ENCODE peak calls at places on chromosome 12, in four cellular contexts. One of them, this sample, is unnamed.

GRCh38 chr12:92224685-92225331 is 79.2 kb upstream of the BTG1 start:
- DNase-seq in Panc1: no peak
- DNase-seq in K562: peak
- DNase-seq in HepG2: no peak
- DNase-seq in this sample: no peak

GRCh38 chr12:89288959-89289358 is 63.3 kb downstream of the DUSP6 start:
- DNase-seq in Panc1: no peak
- DNase-seq in K562: no peak
- DNase-seq in HepG2: no peak
- DNase-seq in this sample: no peak

GRCh38 chr12:92943482-92944250 is 14.6 kb upstream of the EEA1 start:
- DNase-seq in Panc1: no peak
- DNase-seq in K562: peak
- DNase-seq in HepG2: peak
- DNase-seq in this sample: no peak

GRCh38 chr12:55652352-55652751 is 15.7 kb downstream of the OR10P1 start:
- DNase-seq in Panc1: no peak
- DNase-seq in K562: no peak
- DNase-seq in HepG2: no peak
- DNase-seq in this sample: no peak

GRCh38 chr12:123043536-123044001 is 63.1 kb downstream of the ARL6IP4 start:
- DNase-seq in Panc1: peak
- DNase-seq in K562: peak
- DNase-seq in HepG2: peak
- DNase-seq in this sample: peak

GRCh38 chr12:92292016-92292415 is 146.4 kb upstream of the BTG1 start:
- DNase-seq in Panc1: no peak
- DNase-seq in K562: no peak
- DNase-seq in HepG2: no peak
- DNase-seq in this sample: no peak

GRCh38 chr12:10243803-10244520 is 31.3 kb downstream of the GABARAPL1 start:
- DNase-seq in Panc1: no peak
- DNase-seq in K562: peak
- DNase-seq in HepG2: no peak
- DNase-seq in this sample: no peak

GRCh38 chr12:70469221-70469820 is 103.2 kb downstream of the KCNMB4 start:
- DNase-seq in Panc1: no peak
- DNase-seq in K562: no peak
- DNase-seq in HepG2: no peak
- DNase-seq in this sample: no peak

GRCh38 chr12:105798249-105798835 is 340.4 kb downstream of the NUAK1 start:
- DNase-seq in Panc1: no peak
- DNase-seq in K562: no peak
- DNase-seq in HepG2: no peak
- DNase-seq in this sample: no peak

GRCh38 chr12:69897744-69898143 is 72.7 kb downstream of the MYRFL start:
- DNase-seq in Panc1: no peak
- DNase-seq in K562: no peak
- DNase-seq in HepG2: no peak
- DNase-seq in this sample: no peak

GRCh38 chr12:105423921-105424320 is 93.4 kb downstream of the C12orf75 start:
- DNase-seq in Panc1: no peak
- DNase-seq in K562: peak
- DNase-seq in HepG2: no peak
- DNase-seq in this sample: no peak

GRCh38 chr12:57715786-57716185 is 21.9 kb downstream of the OS9 start:
- DNase-seq in Panc1: no peak
- DNase-seq in K562: no peak
- DNase-seq in HepG2: no peak
- DNase-seq in this sample: no peak

GRCh38 chr12:72272731-72273498 is 745 bp downstream of the TRHDE start:
- DNase-seq in Panc1: no peak
- DNase-seq in K562: no peak
- DNase-seq in HepG2: no peak
- DNase-seq in this sample: no peak

GRCh38 chr12:124754949-124755800 is 108.5 kb downstream of the SCARB1 start:
- DNase-seq in Panc1: no peak
- DNase-seq in K562: no peak
- DNase-seq in HepG2: no peak
- DNase-seq in this sample: no peak

GRCh38 chr12:124928095-124928911 is 13.9 kb upstream of the UBC start:
- DNase-seq in Panc1: no peak
- DNase-seq in K562: no peak
- DNase-seq in HepG2: no peak
- DNase-seq in this sample: peak

GRCh38 chr12:42673535-42673934 is 84.0 kb upstream of the PRICKLE1 start:
- DNase-seq in Panc1: no peak
- DNase-seq in K562: no peak
- DNase-seq in HepG2: no peak
- DNase-seq in this sample: no peak

GRCh38 chr12:93098077-93098476 is 169.0 kb upstream of the EEA1 start:
- DNase-seq in Panc1: peak
- DNase-seq in K562: peak
- DNase-seq in HepG2: no peak
- DNase-seq in this sample: peak

GRCh38 chr12:25119020-25119419 is 75.9 kb downstream of the DNAI7 start:
- DNase-seq in Panc1: no peak
- DNase-seq in K562: no peak
- DNase-seq in HepG2: no peak
- DNase-seq in this sample: no peak

GRCh38 chr12:73984552-73984951 is 553.1 kb upstream of the ATXN7L3B start:
- DNase-seq in Panc1: no peak
- DNase-seq in K562: no peak
- DNase-seq in HepG2: no peak
- DNase-seq in this sample: no peak

GRCh38 chr12:58419182-58419760 is 477.9 kb downstream of the ATP23 start:
- DNase-seq in Panc1: no peak
- DNase-seq in K562: no peak
- DNase-seq in HepG2: no peak
- DNase-seq in this sample: no peak

GRCh38 chr12:90126125-90126524 is 417.5 kb upstream of the ATP2B1 start:
- DNase-seq in Panc1: no peak
- DNase-seq in K562: no peak
- DNase-seq in HepG2: no peak
- DNase-seq in this sample: no peak

GRCh38 chr12:122837306-122838265 is 2.3 kb downstream of the HIP1R start:
- DNase-seq in Panc1: no peak
- DNase-seq in K562: peak
- DNase-seq in HepG2: peak
- DNase-seq in this sample: no peak

GRCh38 chr12:116339800-116340371 is 62.4 kb upstream of the MED13L start:
- DNase-seq in Panc1: no peak
- DNase-seq in K562: peak
- DNase-seq in HepG2: no peak
- DNase-seq in this sample: no peak

DNA sequence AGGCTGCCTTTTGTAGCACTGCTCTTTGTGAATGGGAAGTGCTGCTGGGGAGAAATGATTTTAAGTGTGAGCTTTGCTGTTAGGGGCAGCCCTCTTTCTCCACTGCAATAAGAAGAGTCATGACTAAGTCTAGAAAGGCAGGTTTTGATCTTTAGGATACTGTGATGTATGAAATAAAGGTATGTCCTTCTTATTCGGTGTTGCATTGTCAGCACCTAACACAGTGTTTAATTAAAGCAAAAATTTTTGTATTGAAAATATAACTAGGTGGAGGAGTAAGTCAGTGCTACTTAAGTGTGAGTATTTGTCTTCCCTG is 81.5 kb downstream of the ETV6 start:
- DNase-seq in Panc1: no peak
- DNase-seq in K562: no peak
- DNase-seq in HepG2: no peak
- DNase-seq in this sample: no peak
- TF ChIP-seq TCF7L2 in Panc1: no peak
- TF ChIP-seq TCF7L2 in K562: no peak
- TF ChIP-seq TCF7L2 in HepG2: no peak
- TF ChIP-seq TCF7L2 in this sample: no peak

DNA sequence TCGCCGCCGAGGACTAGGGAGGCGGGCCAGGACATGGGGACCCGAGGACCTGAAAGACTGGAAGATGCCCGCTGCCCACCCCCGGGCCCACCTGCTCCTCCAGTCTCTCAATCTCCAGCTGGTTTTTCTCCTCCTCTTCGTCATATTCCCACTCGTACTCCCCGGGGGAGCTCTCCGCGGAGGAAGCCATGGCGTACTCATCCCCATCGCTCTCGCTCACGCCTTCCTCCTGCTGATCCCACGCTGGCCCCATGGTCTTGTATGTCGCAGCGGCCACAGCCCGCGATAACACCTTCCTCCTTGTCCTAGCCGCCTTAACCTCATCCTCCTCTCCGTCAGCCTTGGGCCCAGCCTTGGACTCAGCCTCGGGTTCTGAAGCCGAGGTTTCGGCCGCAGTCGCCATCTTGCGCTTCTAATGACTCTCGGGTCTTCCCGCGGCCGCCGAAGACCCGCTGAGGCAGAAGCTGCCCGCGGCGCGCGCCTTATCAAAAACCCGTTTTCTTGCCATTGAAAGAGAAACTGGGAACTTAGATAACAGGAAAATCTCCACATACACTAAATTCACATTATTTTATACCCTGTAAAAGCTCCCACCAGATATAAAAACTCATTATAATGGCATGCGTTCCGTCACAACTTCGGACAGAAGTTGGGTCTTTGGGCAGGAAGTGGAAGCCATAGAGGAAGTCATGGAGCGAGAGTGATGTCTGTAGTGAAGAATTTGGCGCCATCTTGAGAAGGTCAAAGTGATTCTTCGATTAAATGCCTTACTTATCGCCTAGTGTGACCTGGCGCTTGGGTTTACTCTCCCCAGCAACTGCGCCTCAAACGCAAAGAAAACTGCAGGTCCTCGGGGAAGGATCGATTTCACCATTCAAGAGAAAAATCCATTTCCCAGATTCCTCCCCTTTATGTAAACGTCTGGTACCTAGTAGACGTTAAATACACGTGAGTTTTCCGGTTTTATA is at the start of gene SART3:
- DNase-seq in Panc1: peak
- DNase-seq in K562: peak
- DNase-seq in HepG2: peak
- DNase-seq in this sample: peak
- TF ChIP-seq TCF7L2 in Panc1: no peak
- TF ChIP-seq TCF7L2 in K562: no peak
- TF ChIP-seq TCF7L2 in HepG2: no peak
- TF ChIP-seq TCF7L2 in this sample: no peak

DNA sequence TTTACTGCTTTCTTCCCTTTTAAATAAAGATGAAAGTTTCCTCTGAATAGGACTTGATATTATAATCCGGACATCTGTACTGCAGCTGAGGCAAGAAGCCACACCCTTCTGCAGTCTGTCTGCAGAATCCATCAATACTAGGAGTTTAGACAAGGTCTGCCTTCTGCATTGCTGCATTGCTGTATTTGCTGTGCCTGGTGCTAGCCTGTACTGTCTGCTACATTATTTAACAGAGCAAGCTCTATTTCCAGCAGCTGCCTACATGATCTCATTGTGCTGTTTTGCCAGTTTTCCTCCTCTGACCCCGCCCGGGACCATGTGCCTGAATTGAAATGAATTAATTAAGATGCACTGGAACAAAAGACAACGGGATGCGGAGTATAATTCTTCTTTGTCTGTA is 1.7 kb downstream of the TUBA1A start:
- DNase-seq in Panc1: no peak
- DNase-seq in K562: no peak
- DNase-seq in HepG2: no peak
- DNase-seq in this sample: no peak
- TF ChIP-seq TCF7L2 in Panc1: no peak
- TF ChIP-seq TCF7L2 in K562: no peak
- TF ChIP-seq TCF7L2 in HepG2: no peak
- TF ChIP-seq TCF7L2 in this sample: no peak

GRCh38 chr12:64674367-64674922 is 64.2 kb downstream of the RASSF3 start:
- DNase-seq in Panc1: no peak
- DNase-seq in K562: no peak
- DNase-seq in HepG2: no peak
- DNase-seq in this sample: no peak
- TF ChIP-seq TCF7L2 in Panc1: no peak
- TF ChIP-seq TCF7L2 in K562: no peak
- TF ChIP-seq TCF7L2 in HepG2: no peak
- TF ChIP-seq TCF7L2 in this sample: no peak

GRCh38 chr12:15152864-15153263 is 68.4 kb downstream of the RERG start:
- DNase-seq in Panc1: no peak
- DNase-seq in K562: no peak
- DNase-seq in HepG2: no peak
- DNase-seq in this sample: no peak
- TF ChIP-seq TCF7L2 in Panc1: no peak
- TF ChIP-seq TCF7L2 in K562: no peak
- TF ChIP-seq TCF7L2 in HepG2: no peak
- TF ChIP-seq TCF7L2 in this sample: no peak

GRCh38 chr12:101696477-101697196 is 803 bp upstream of the CHPT1 start:
- DNase-seq in Panc1: no peak
- DNase-seq in K562: peak
- DNase-seq in HepG2: peak
- DNase-seq in this sample: no peak
- TF ChIP-seq TCF7L2 in Panc1: no peak
- TF ChIP-seq TCF7L2 in K562: no peak
- TF ChIP-seq TCF7L2 in HepG2: no peak
- TF ChIP-seq TCF7L2 in this sample: no peak

DNA sequence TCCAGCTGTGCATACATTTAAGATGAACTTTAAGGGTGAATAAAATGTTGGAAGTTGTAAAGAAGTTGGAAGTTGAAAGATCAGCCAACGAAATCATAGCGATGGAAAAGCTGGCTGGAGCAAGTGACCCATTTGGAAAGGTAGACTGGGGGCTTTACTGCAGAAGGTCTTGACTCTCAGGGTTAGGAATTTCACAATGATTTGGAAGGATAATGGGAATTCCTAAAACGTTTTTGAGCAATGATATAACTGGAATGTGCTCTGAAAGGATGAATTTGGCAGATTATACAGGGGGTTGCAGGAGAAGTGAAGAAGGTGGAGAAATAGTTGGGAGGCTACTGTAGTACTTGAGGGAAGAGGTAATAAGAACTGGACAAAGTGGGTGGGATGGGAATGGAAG is 27.4 kb downstream of the EMP1 start:
- DNase-seq in Panc1: no peak
- DNase-seq in K562: no peak
- DNase-seq in HepG2: no peak
- DNase-seq in this sample: no peak
- TF ChIP-seq TCF7L2 in Panc1: no peak
- TF ChIP-seq TCF7L2 in K562: no peak
- TF ChIP-seq TCF7L2 in HepG2: no peak
- TF ChIP-seq TCF7L2 in this sample: no peak

GRCh38 chr12:1993341-1993740 is 10.9 kb downstream of the DCP1B start:
- DNase-seq in Panc1: peak
- DNase-seq in K562: no peak
- DNase-seq in HepG2: peak
- DNase-seq in this sample: peak

GRCh38 chr12:1994429-1995143 is 9.7 kb downstream of the DCP1B start:
- DNase-seq in Panc1: no peak
- DNase-seq in K562: no peak
- DNase-seq in HepG2: no peak
- DNase-seq in this sample: no peak

GRCh38 chr12:1995205-1995896 is 8.9 kb downstream of the DCP1B start:
- DNase-seq in Panc1: no peak
- DNase-seq in K562: no peak
- DNase-seq in HepG2: no peak
- DNase-seq in this sample: no peak

GRCh38 chr12:1992732-1993131 is 11.5 kb downstream of the DCP1B start:
- DNase-seq in Panc1: no peak
- DNase-seq in K562: no peak
- DNase-seq in HepG2: no peak
- DNase-seq in this sample: no peak

GRCh38 chr12:1993871-1994371 is 10.3 kb downstream of the DCP1B start:
- DNase-seq in Panc1: peak
- DNase-seq in K562: no peak
- DNase-seq in HepG2: peak
- DNase-seq in this sample: no peak
- TF ChIP-seq TCF7L2 in Panc1: no peak
- TF ChIP-seq TCF7L2 in K562: no peak
- TF ChIP-seq TCF7L2 in HepG2: no peak
- TF ChIP-seq TCF7L2 in this sample: no peak

GRCh38 chr12:109719123-109720022 is 5.7 kb downstream of the FAM222A start:
- DNase-seq in Panc1: no peak
- DNase-seq in K562: peak
- DNase-seq in HepG2: peak
- DNase-seq in this sample: no peak
- TF ChIP-seq TCF7L2 in Panc1: no peak
- TF ChIP-seq TCF7L2 in K562: no peak
- TF ChIP-seq TCF7L2 in HepG2: no peak
- TF ChIP-seq TCF7L2 in this sample: no peak